ENCODE peak calls at places on chromosomes 3 and 15, in four cellular contexts. L, O, G and V are unnamed samples.

GRCh38 chr3:177835008-177835407 is 637.7 kb upstream of the TBL1XR1 start:
- DNase-seq in G (no peak), O (no peak), L (no peak), V (peak; percentile 77)

GRCh38 chr3:48408823-48409281 is 21.0 kb downstream of the PLXNB1 start:
- DNase-seq in G (peak; percentile 58), L (no peak), O (no peak), V (no peak)

GRCh38 chr3:163924600-163924999 is 1153.7 kb downstream of the SI start:
- DNase-seq in O (no peak), G (no peak), L (no peak), V (no peak)

GRCh38 chr15:80816049-80816653 is 37.0 kb downstream of the CEMIP start:
- DNase-seq in O (no peak), G (no peak), L (no peak), V (no peak)

GRCh38 chr3:96970211-96970610 is 155.8 kb downstream of the EPHA6 start:
- DNase-seq in G (no peak), L (no peak), O (no peak), V (peak; percentile 23)

GRCh38 chr15:100236981-100237720 is 104.6 kb downstream of the ADAMTS17 start:
- DNase-seq in G (no peak), L (no peak), O (no peak), V (no peak)

GRCh38 chr3:126938520-126939346 is 44.2 kb upstream of the PLXNA1 start:
- DNase-seq in G (no peak), L (no peak), O (no peak), V (no peak)

GRCh38 chr15:99442268-99442897 is 123.4 kb upstream of the MEF2A start:
- DNase-seq in O (no peak), G (peak; percentile 47), L (peak; percentile 82), V (peak; percentile 89)

GRCh38 chr15:50563756-50564155 is 17.3 kb upstream of the USP50 start:
- DNase-seq in L (no peak), G (no peak), O (no peak), V (no peak)

GRCh38 chr15:98719169-98719515 is 70.8 kb downstream of the IGF1R start:
- DNase-seq in G (no peak), L (no peak), O (no peak), V (peak; percentile 18)

GRCh38 chr15:36591534-36592411 is 12.3 kb downstream of the CDIN1 start:
- DNase-seq in L (no peak), G (no peak), O (no peak), V (peak; percentile 45)

GRCh38 chr3:13205567-13206143 is 132.4 kb upstream of the IQSEC1 start:
- DNase-seq in G (no peak), L (no peak), O (no peak), V (no peak)

GRCh38 chr3:141846050-141846433 is 30.4 kb upstream of the ATP1B3 start:
- DNase-seq in O (no peak), G (no peak), L (no peak), V (no peak)

GRCh38 chr3:147113293-147114045 is 292.9 kb downstream of the ZIC4 start:
- DNase-seq in G (no peak), O (no peak), L (no peak), V (peak; percentile 57)

GRCh38 chr3:51522273-51522981 is 16.1 kb upstream of the RAD54L2 start:
- DNase-seq in O (no peak), L (no peak), G (no peak), V (no peak)

GRCh38 chr3:168544097-168544957 is 448.6 kb upstream of the GOLIM4 start:
- DNase-seq in O (peak; percentile 23), L (no peak), G (no peak), V (peak; percentile 2)

GRCh38 chr15:75171408-75171807 is 30.3 kb upstream of the C15orf39 start:
- DNase-seq in O (no peak), G (no peak), L (no peak), V (peak; percentile 53)

GRCh38 chr3:36812240-36812639 is 47.9 kb upstream of the DCLK3 start:
- DNase-seq in L (no peak), G (no peak), O (no peak), V (no peak)

GRCh38 chr3:132641837-132642538 is 17.6 kb downstream of the ACAD11 start:
- DNase-seq in L (no peak), G (no peak), O (peak; percentile 28), V (peak; percentile 78)

GRCh38 chr3:142618917-142619401 is 22.8 kb downstream of the PLS1 start:
- DNase-seq in O (no peak), L (no peak), G (no peak), V (no peak)

GRCh38 chr3:16548721-16549120 is 35.2 kb upstream of the RFTN1 start:
- DNase-seq in O (no peak), L (no peak), G (no peak), V (peak; percentile 81)

GRCh38 chr15:47203993-47204392 is 513.3 kb upstream of the SEMA6D start:
- DNase-seq in G (no peak), L (no peak), O (no peak), V (no peak)

GRCh38 chr3:186775999-186776398 is 7.4 kb upstream of the EIF4A2 start:
- DNase-seq in G (no peak), L (no peak), O (peak; percentile 20), V (no peak)

GRCh38 chr3:86969500-86970189 is 21.3 kb downstream of the VGLL3 start:
- DNase-seq in G (no peak), L (no peak), O (peak; percentile 54), V (peak; percentile 84)

GRCh38 chr15:90086868-90087268 is 15.4 kb downstream of the IDH2 start:
- DNase-seq in L (no peak), O (peak; percentile 59), G (no peak), V (peak; percentile 52)

GRCh38 chr3:21292971-21293370 is 458.0 kb downstream of the ZNF385D start:
- DNase-seq in G (no peak), O (no peak), L (no peak), V (no peak)

GRCh38 chr3:33061782-33062181 is 35.2 kb downstream of the GLB1 start:
- DNase-seq in O (no peak), G (no peak), L (no peak), V (peak; percentile 80)

GRCh38 chr15:99086327-99086667 is 18.6 kb upstream of the SYNM start:
- DNase-seq in O (no peak), L (no peak), G (no peak), V (no peak)

GRCh38 chr3:67578416-67578815 is 76.0 kb downstream of the SUCLG2 start:
- DNase-seq in L (no peak), G (no peak), O (peak; percentile 16), V (peak; percentile 7)

GRCh38 chr3:23800731-23801130 is 5.0 kb upstream of the UBE2E1 start:
- DNase-seq in L (no peak), O (no peak), G (no peak), V (peak; percentile 55)

GRCh38 chr3:45547764-45548683 is 46.5 kb upstream of the LIMD1 start:
- DNase-seq in L (peak; percentile 39), G (no peak), O (no peak), V (peak; percentile 31)

GRCh38 chr15:101024111-101024695 is 105.0 kb downstream of the LRRK1 start:
- DNase-seq in L (peak; percentile 52), G (peak; percentile 58), O (no peak), V (peak; percentile 84)

GRCh38 chr15:36810656-36811449 is 231.4 kb downstream of the CDIN1 start:
- DNase-seq in G (no peak), O (peak; percentile 75), L (no peak), V (no peak)

GRCh38 chr15:64857421-64857820 is 15.7 kb downstream of the PLEKHO2 start:
- DNase-seq in G (no peak), O (peak; percentile 2), L (no peak), V (peak; percentile 85)

GRCh38 chr15:64854526-64854925 is 12.8 kb downstream of the PLEKHO2 start:
- DNase-seq in O (peak; percentile 1), L (no peak), G (no peak), V (no peak)

GRCh38 chr15:64855206-64856000 is 13.7 kb downstream of the PLEKHO2 start:
- DNase-seq in L (no peak), O (peak; percentile 1), G (no peak), V (no peak)

GRCh38 chr15:64858136-64858535 is 16.4 kb downstream of the PLEKHO2 start:
- DNase-seq in O (no peak), G (no peak), L (no peak), V (no peak)

DNA sequence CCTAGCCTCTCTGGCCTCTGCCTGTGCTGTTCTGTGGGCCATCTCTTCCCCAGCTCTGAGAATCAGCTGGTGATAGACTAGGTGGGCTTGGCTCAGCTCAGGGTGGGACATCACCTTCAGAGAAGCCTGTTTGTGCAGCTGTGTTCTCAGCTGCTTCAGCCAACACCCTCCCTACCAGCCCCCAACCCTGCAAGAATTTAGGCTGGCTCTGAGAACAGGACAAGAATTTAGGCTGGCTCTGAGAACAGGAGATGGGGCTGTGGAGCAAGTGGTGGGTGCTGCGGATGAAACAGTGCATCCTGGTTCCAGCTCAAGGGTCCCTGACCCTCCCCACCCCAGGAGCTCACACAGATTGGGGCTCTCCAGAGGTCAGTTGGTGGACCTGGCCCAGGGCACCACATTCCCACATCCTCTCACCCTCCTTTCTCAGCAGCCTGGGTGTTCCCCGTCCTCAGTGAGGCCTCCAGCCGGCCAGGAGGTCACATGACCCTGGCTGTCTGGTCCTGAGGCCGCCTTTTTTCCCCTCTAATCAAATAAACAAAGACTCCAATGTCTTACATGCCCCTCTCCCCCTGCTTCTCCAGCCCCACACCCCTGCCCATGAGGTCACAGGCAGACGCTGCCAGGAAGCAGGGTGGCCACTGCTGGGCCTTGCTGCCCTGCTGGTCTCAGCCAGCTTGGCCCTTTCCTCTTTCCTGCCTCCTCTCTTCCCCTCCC is 14.9 kb downstream of the PLEKHO2 start:
- DNase-seq in L (peak; percentile 49), O (peak; percentile 64), G (no peak), V (peak; percentile 80)
- TF ChIP-seq CTCF in L (no peak), O (no peak), G (no peak), V (no peak)

GRCh38 chr3:181948286-181948685 is 236.6 kb downstream of the SOX2 start:
- DNase-seq in L (no peak), O (peak; percentile 8), G (no peak), V (no peak)
- TF ChIP-seq CTCF in L (no peak), O (peak; percentile 35), G (no peak), V (no peak)

GRCh38 chr3:59816312-59816711 is 766.5 kb upstream of the CFAP20DC start:
- DNase-seq in G (no peak), L (no peak), O (no peak), V (no peak)

GRCh38 chr3:59809750-59810444 is 760.1 kb upstream of the CFAP20DC start:
- DNase-seq in O (no peak), L (no peak), G (no peak), V (peak; percentile 52)

GRCh38 chr3:59809016-59809415 is 759.2 kb upstream of the CFAP20DC start:
- DNase-seq in G (no peak), O (no peak), L (no peak), V (peak; percentile 24)

GRCh38 chr3:59812188-59812587 is 762.4 kb upstream of the CFAP20DC start:
- DNase-seq in L (no peak), G (no peak), O (no peak), V (no peak)

GRCh38 chr3:59812778-59813558 is 763.1 kb upstream of the CFAP20DC start:
- DNase-seq in G (no peak), L (no peak), O (peak; percentile 24), V (peak; percentile 22)
- TF ChIP-seq CTCF in G (peak; percentile 35), L (no peak), O (no peak), V (no peak)

DNA sequence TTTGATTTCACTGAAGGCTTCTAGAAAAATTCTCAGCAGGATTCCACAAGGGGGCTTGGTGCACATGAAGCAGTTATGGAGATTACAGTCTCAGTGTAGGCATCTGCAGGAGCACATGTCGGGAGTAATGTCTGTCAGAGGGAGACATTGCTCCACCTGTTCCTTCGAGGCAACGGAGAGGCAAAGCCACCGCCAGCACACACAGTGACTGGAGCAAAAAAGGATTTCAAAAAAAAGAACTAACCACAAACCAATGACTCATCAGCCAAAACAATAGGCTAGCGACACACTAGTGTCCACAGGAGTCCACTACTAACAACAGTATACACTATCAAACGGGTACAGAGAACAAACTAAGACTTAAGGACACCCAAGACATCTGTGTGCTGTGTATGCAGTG is 68.9 kb downstream of the NPTN start:
- DNase-seq in O (peak; percentile 12), L (no peak), G (no peak), V (peak; percentile 80)
- TF ChIP-seq CTCF in O (no peak), L (no peak), G (no peak), V (peak; percentile 6)